ENCODE peak calls at places on chromosomes 16 and 17, in five cellular contexts. N is AG04449, B is uterus, U is bronchial epithelial cell, D is endothelial cell. F is an unnamed sample.

GRCh38 chr17:17035490-17035889 is 6.8 kb upstream of the MPRIP start:
- DNase-seq in N (no peak), B (no peak), U (no peak), D (no peak), F (no peak)

GRCh38 chr16:82329070-82329469 is 159.0 kb upstream of the MPHOSPH6 start:
- DNase-seq in N (no peak), B (no peak), U (no peak), D (no peak), F (no peak)

GRCh38 chr16:66070140-66070887 is 296.2 kb upstream of the CDH5 start:
- DNase-seq in N (no peak), B (peak; percentile 80), U (no peak), D (no peak), F (no peak)

GRCh38 chr16:15461376-15461775 is 27.0 kb downstream of the BMERB1 start:
- DNase-seq in N (no peak), B (no peak), U (no peak), D (no peak), F (no peak)

GRCh38 chr17:5661486-5662125 is 77.3 kb upstream of the NLRP1 start:
- DNase-seq in N (no peak), B (no peak), U (no peak), D (no peak), F (no peak)

GRCh38 chr17:35801583-35802224 is 6.3 kb upstream of the MMP28 start:
- DNase-seq in N (no peak), B (peak; percentile 88), U (no peak), D (peak; percentile 68), F (no peak)

GRCh38 chr16:77946834-77947233 is 75.5 kb upstream of the CLEC3A start:
- DNase-seq in N (no peak), B (no peak), U (no peak), D (no peak), F (no peak)

GRCh38 chr16:1825864-1826690 is 548 bp downstream of the HAGH start:
- DNase-seq in N (no peak), B (no peak), U (peak; percentile 33), D (peak; percentile 61), F (peak; percentile 48)

GRCh38 chr16:87206646-87207451 is 110.3 kb downstream of the C16orf95 start:
- DNase-seq in N (no peak), B (no peak), U (peak; percentile 92), D (no peak), F (no peak)

GRCh38 chr17:50153650-50154575 is 3.4 kb upstream of the PPP1R9B start:
- DNase-seq in N (no peak), B (no peak), U (peak; percentile 62), D (no peak), F (no peak)

GRCh38 chr16:49342336-49343265 is 31.0 kb upstream of the C16orf78 start:
- DNase-seq in N (no peak), B (no peak), U (no peak), D (no peak), F (no peak)

GRCh38 chr17:29722411-29723198 is 99.9 kb upstream of the CORO6 start:
- DNase-seq in N (no peak), B (peak; percentile 65), U (peak; percentile 57), D (no peak), F (no peak)

GRCh38 chr16:57616871-57617270 is 11.6 kb upstream of the ADGRG1 start:
- DNase-seq in N (no peak), B (no peak), U (no peak), D (no peak), F (no peak)

GRCh38 chr16:878886-879285 is 78.4 kb upstream of the GNG13 start:
- DNase-seq in N (no peak), B (no peak), U (no peak), D (no peak), F (no peak)

GRCh38 chr17:8890671-8891070 is 23.2 kb upstream of the PIK3R6 start:
- DNase-seq in N (no peak), B (no peak), U (no peak), D (no peak), F (no peak)

GRCh38 chr17:8888704-8889302 is 21.3 kb upstream of the PIK3R6 start:
- DNase-seq in N (no peak), B (no peak), U (no peak), D (no peak), F (no peak)

GRCh38 chr17:8885968-8886674 is 18.6 kb upstream of the PIK3R6 start:
- DNase-seq in N (no peak), B (no peak), U (no peak), D (no peak), F (no peak)

GRCh38 chr17:8889458-8890210 is 22.2 kb upstream of the PIK3R6 start:
- DNase-seq in N (no peak), B (no peak), U (no peak), D (no peak), F (no peak)

GRCh38 chr17:8887834-8888703 is 20.6 kb upstream of the PIK3R6 start:
- DNase-seq in N (no peak), B (no peak), U (no peak), D (peak; percentile 45), F (no peak)
- TF ChIP-seq CTCF in N (peak; percentile 46), B (no peak), U (peak; percentile 17), D (no peak), F (peak; percentile 43)

GRCh38 chr17:72448019-72448418 is 327.2 kb downstream of the SOX9 start:
- DNase-seq in N (no peak), B (no peak), U (no peak), D (no peak), F (no peak)

GRCh38 chr17:72446118-72446517 is 325.3 kb downstream of the SOX9 start:
- DNase-seq in N (no peak), B (no peak), U (no peak), D (no peak), F (no peak)

GRCh38 chr17:72445055-72445991 is 324.5 kb downstream of the SOX9 start:
- DNase-seq in N (no peak), B (no peak), U (no peak), D (no peak), F (no peak)

GRCh38 chr17:72446525-72447250 is 325.9 kb downstream of the SOX9 start:
- DNase-seq in N (no peak), B (no peak), U (no peak), D (no peak), F (no peak)

GRCh38 chr17:72447251-72447640 is 326.4 kb downstream of the SOX9 start:
- DNase-seq in N (no peak), B (no peak), U (no peak), D (no peak), F (no peak)
- TF ChIP-seq CTCF in N (no peak), B (no peak), U (no peak), D (no peak), F (no peak)

DNA sequence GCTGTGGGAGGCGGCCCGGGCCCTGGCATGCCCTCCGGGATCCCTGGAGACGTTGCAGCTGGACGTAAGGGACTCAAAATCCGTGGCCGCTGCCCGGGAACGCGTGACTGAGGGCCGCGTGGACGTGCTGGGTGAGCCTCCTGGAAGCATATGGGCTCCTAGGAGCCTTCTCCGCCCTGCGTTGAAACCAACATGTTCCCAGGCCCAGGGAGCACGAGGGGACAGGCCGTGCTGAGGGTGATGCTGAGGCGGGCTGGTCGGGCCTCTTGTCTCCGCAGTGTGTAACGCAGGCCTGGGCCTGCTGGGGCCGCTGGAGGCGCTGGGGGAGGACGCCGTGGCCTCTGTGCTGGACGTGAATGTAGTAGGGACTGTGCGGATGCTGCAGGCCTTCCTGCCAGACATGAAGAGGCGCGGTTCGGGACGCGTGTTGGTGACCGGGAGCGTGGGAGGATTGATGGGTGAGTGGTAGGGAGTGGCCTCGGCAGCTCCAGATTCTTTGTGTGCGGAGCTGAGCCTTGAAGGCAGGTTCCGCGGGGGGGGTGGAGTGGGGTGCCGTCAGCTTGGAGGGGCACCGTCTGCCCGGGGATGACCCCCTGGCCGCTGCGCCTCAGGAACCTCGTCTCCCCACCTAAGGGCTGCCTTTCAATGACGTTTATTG is 567 bp downstream of the HSD17B1 start:
- DNase-seq in N (no peak), B (no peak), U (peak; percentile 81), D (no peak), F (no peak)
- TF ChIP-seq CTCF in N (no peak), B (no peak), U (peak; percentile 47), D (no peak), F (no peak)

GRCh38 chr16:84699712-84700517 is at the start of gene USP10:
- DNase-seq in N (no peak), B (peak; percentile 69), U (peak; percentile 54), D (peak; percentile 90), F (peak; percentile 78)
- TF ChIP-seq CTCF in N (no peak), B (no peak), U (no peak), D (no peak), F (no peak)

GRCh38 chr17:13909901-13910519 is 159.3 kb upstream of the COX10 start:
- DNase-seq in N (no peak), B (no peak), U (no peak), D (no peak), F (no peak)
- TF ChIP-seq CTCF in N (no peak), B (no peak), U (no peak), D (no peak), F (no peak)

GRCh38 chr16:46651305-46651704 is 30.1 kb upstream of the SHCBP1 start:
- DNase-seq in N (no peak), B (no peak), U (no peak), D (no peak), F (no peak)

GRCh38 chr16:46649571-46649970 is 28.4 kb upstream of the SHCBP1 start:
- DNase-seq in N (no peak), B (peak; percentile 63), U (no peak), D (no peak), F (no peak)

GRCh38 chr16:46650224-46650623 is 29.0 kb upstream of the SHCBP1 start:
- DNase-seq in N (no peak), B (peak; percentile 28), U (no peak), D (no peak), F (no peak)

GRCh38 chr16:46648656-46649055 is 27.5 kb upstream of the SHCBP1 start:
- DNase-seq in N (no peak), B (no peak), U (no peak), D (no peak), F (no peak)
- TF ChIP-seq CTCF in N (no peak), B (no peak), U (no peak), D (no peak), F (no peak)